ENCODE peak calls at places on chromosomes 2 and 18, in four cellular contexts. Q, P, J and G are unnamed samples.

GRCh38 chr18:75280427-75281280 is 70.1 kb downstream of the TSHZ1 start:
- DNase-seq in Q (no peak), P (no peak), J (no peak), G (no peak)

GRCh38 chr2:132581917-132582316 is 88.1 kb downstream of the LYPD1 start:
- DNase-seq in Q (no peak), P (no peak), J (no peak), G (peak)

GRCh38 chr18:23578891-23579653 is 7.2 kb downstream of the NPC1 start:
- DNase-seq in Q (no peak), P (no peak), J (no peak), G (no peak)

GRCh38 chr2:171703574-171704347 is 16.5 kb downstream of the DYNC1I2 start:
- DNase-seq in Q (peak), P (no peak), J (no peak), G (no peak)

GRCh38 chr18:77711096-77711495 is 461.4 kb downstream of the GALR1 start:
- DNase-seq in Q (peak), P (no peak), J (no peak), G (no peak)

GRCh38 chr2:10432315-10433181 is 15.6 kb downstream of the ODC1 start:
- DNase-seq in Q (peak), P (no peak), J (no peak), G (no peak)

GRCh38 chr2:101114815-101115214 is 36.4 kb downstream of the TBC1D8 start:
- DNase-seq in Q (no peak), P (no peak), J (no peak), G (no peak)

GRCh38 chr2:119338826-119339561 is 27.6 kb downstream of the C2orf76 start:
- DNase-seq in Q (no peak), P (peak), J (no peak), G (no peak)

GRCh38 chr2:19614066-19614465 is 255.6 kb upstream of the OSR1 start:
- DNase-seq in Q (no peak), P (no peak), J (no peak), G (no peak)

GRCh38 chr2:231197741-231198290 is 615 bp upstream of the ARMC9 start:
- DNase-seq in Q (no peak), P (no peak), J (no peak), G (no peak)

GRCh38 chr2:133674433-133675331 is 106.4 kb upstream of the NCKAP5 start:
- DNase-seq in Q (peak), P (peak), J (peak), G (peak)

GRCh38 chr2:131016826-131017596 is 76.2 kb downstream of the FAM168B start:
- DNase-seq in Q (no peak), P (no peak), J (no peak), G (no peak)

GRCh38 chr2:233915133-233915532 is 2.0 kb upstream of the TRPM8 start:
- DNase-seq in Q (peak), P (no peak), J (no peak), G (no peak)

GRCh38 chr2:27921880-27922589 is 31.5 kb downstream of the BABAM2 start:
- DNase-seq in Q (no peak), P (no peak), J (no peak), G (no peak)

GRCh38 chr2:197184959-197185586 is 125.5 kb downstream of the ANKRD44 start:
- DNase-seq in Q (no peak), P (no peak), J (peak), G (peak)

GRCh38 chr18:45353530-45353929 is 261.7 kb upstream of the SLC14A2 start:
- DNase-seq in Q (no peak), P (no peak), J (no peak), G (no peak)

GRCh38 chr2:118577202-118577601 is 270.2 kb downstream of the EN1 start:
- DNase-seq in Q (no peak), P (no peak), J (no peak), G (no peak)

GRCh38 chr2:165827219-165827920 is 33.3 kb upstream of the GALNT3 start:
- DNase-seq in Q (no peak), P (no peak), J (no peak), G (no peak)

GRCh38 chr2:8592736-8593135 is 89.1 kb upstream of the ID2 start:
- DNase-seq in Q (no peak), P (no peak), J (no peak), G (no peak)

GRCh38 chr18:9612215-9612830 is 2.0 kb downstream of the PPP4R1 start:
- DNase-seq in Q (peak), P (no peak), J (no peak), G (no peak)
- H3K4me3 ChIP-seq in Q (no peak), P (no peak), J (no peak), G (no peak)

GRCh38 chr18:35131387-35132283 is 90.4 kb downstream of the MAPRE2 start:
- DNase-seq in Q (no peak), P (no peak), J (no peak), G (no peak)

GRCh38 chr18:35128675-35129074 is 87.5 kb downstream of the MAPRE2 start:
- DNase-seq in Q (no peak), P (no peak), J (no peak), G (no peak)

GRCh38 chr18:35130236-35130635 is 89.0 kb downstream of the MAPRE2 start:
- DNase-seq in Q (no peak), P (no peak), J (no peak), G (no peak)

GRCh38 chr18:35123811-35124210 is 82.6 kb downstream of the MAPRE2 start:
- DNase-seq in Q (no peak), P (no peak), J (no peak), G (no peak)

DNA sequence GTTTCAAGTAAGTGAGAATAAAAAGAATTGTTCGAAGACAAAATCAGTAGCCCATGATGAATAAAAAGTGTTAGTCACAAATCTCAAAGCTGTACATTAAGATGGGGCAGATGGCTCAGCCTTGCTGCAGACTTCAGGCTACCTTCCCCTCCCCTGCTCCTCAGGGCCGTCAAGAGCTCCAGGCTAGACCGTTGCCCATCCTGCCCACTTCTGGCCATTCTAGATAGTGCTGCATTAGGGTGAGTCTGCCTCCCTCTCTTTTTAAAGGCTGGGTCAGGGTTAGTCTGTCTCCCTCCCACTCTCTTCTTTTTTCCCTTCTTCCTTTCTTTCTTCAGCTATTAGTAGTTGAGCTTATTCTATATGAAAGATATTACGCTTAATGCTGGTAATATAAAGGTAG is 86.0 kb downstream of the MAPRE2 start:
- DNase-seq in Q (peak), P (no peak), J (no peak), G (no peak)
- TF ChIP-seq CTCF in Q (peak), P (no peak), J (no peak), G (no peak)

GRCh38 chr18:56935531-56936040 is 211.3 kb upstream of the BOD1L2 start:
- DNase-seq in Q (no peak), P (no peak), J (no peak), G (no peak)
- H3K4me3 ChIP-seq in Q (no peak), P (no peak), J (no peak), G (no peak)

GRCh38 chr2:71226391-71226964 is 425 bp downstream of the PAIP2B start:
- DNase-seq in Q (peak), P (peak), J (no peak), G (no peak)

GRCh38 chr2:71226965-71227560 is at the start of gene PAIP2B:
- DNase-seq in Q (peak), P (peak), J (peak), G (peak)

GRCh38 chr2:71223767-71224333 is 3.1 kb downstream of the PAIP2B start:
- DNase-seq in Q (peak), P (no peak), J (peak), G (peak)

GRCh38 chr2:71224457-71224856 is 2.4 kb downstream of the PAIP2B start:
- DNase-seq in Q (no peak), P (no peak), J (no peak), G (no peak)

GRCh38 chr2:71224935-71225334 is 2.0 kb downstream of the PAIP2B start:
- DNase-seq in Q (no peak), P (no peak), J (no peak), G (no peak)
- TF ChIP-seq CTCF in Q (no peak), P (no peak), J (no peak), G (no peak)